ENCODE peak calls at places on chromosome 12, in six cellular contexts. M is upper lobe of left lung, W is right lobe of liver, X is breast epithelium, L is body of pancreas, D is HepG2. E is an unnamed sample. For H3K27me3, the result is how much of the 10 kb centered on the place peaks cover.

GRCh38 chr12:41264281-41264680 is 76.2 kb downstream of the PDZRN4 start:
- DNase-seq in L (no peak), X (no peak), M (no peak), D (peak), W (no peak), E (no peak)

GRCh38 chr12:120367252-120367923 is 1.6 kb downstream of the MSI1 start:
- DNase-seq in W (no peak), L (peak), D (no peak), M (no peak), X (no peak), E (no peak)

GRCh38 chr12:121144416-121144914 is 11.8 kb downstream of the P2RX7 start:
- DNase-seq in M (peak), W (no peak), L (no peak), D (no peak), X (no peak), E (no peak)

GRCh38 chr12:72133497-72134055 is 138.6 kb upstream of the TRHDE start:
- DNase-seq in M (no peak), W (no peak), X (no peak), L (no peak), D (no peak), E (no peak)

GRCh38 chr12:127293507-127294310 is 973.3 kb upstream of the TMEM132C start:
- DNase-seq in M (peak), D (no peak), X (no peak), L (peak), W (peak), E (no peak)

GRCh38 chr12:1911598-1912575 is 6.6 kb downstream of the CACNA2D4 start:
- DNase-seq in D (no peak), W (no peak), M (no peak), X (peak), L (no peak), E (no peak)

GRCh38 chr12:132723764-132724140 is 13.1 kb downstream of the PGAM5 start:
- DNase-seq in M (no peak), D (no peak), X (no peak), L (no peak), W (no peak), E (no peak)

GRCh38 chr12:98084950-98085349 is 430.4 kb upstream of the TMPO start:
- DNase-seq in L (no peak), M (no peak), D (no peak), X (no peak), W (no peak), E (no peak)

GRCh38 chr12:122094261-122094734 is 15.7 kb downstream of the MLXIP start:
- DNase-seq in M (no peak), X (no peak), W (no peak), L (peak), D (no peak), E (no peak)

GRCh38 chr12:15131462-15131861 is 89.8 kb downstream of the RERG start:
- DNase-seq in L (no peak), X (no peak), D (no peak), M (no peak), W (no peak), E (no peak)

GRCh38 chr12:122882908-122883563 is 12.9 kb downstream of the VPS37B start:
- DNase-seq in L (no peak), M (no peak), D (no peak), X (no peak), W (no peak), E (no peak)

GRCh38 chr12:19710811-19711793 is 271.8 kb downstream of the AEBP2 start:
- DNase-seq in L (peak), M (no peak), X (no peak), D (peak), W (no peak), E (no peak)

GRCh38 chr12:82855872-82856271 is 169.2 kb downstream of the TMTC2 start:
- DNase-seq in M (no peak), X (no peak), W (no peak), D (no peak), L (no peak), E (no peak)

GRCh38 chr12:20214286-20214685 is 154.1 kb upstream of the PDE3A start:
- DNase-seq in L (no peak), D (no peak), M (no peak), W (no peak), X (no peak), E (no peak)

GRCh38 chr12:26636710-26637328 is 196.2 kb downstream of the ITPR2 start:
- DNase-seq in D (peak), L (no peak), X (no peak), W (no peak), M (no peak), E (no peak)

GRCh38 chr12:64691793-64692583 is 67.2 kb downstream of the GNS start:
- DNase-seq in D (no peak), W (no peak), L (no peak), X (no peak), M (no peak), E (no peak)

GRCh38 chr12:105228494-105228893 is 7.5 kb downstream of the APPL2 start:
- DNase-seq in X (no peak), W (no peak), D (no peak), M (no peak), L (no peak), E (no peak)

GRCh38 chr12:54377797-54378515 is 6.6 kb downstream of the ZNF385A start:
- DNase-seq in W (no peak), L (no peak), D (no peak), X (no peak), M (no peak), E (no peak)

GRCh38 chr12:126337556-126337955 is 1272.3 kb downstream of the AACS start:
- DNase-seq in D (no peak), L (no peak), M (no peak), X (no peak), W (no peak), E (no peak)

GRCh38 chr12:24788886-24789285 is 160.0 kb downstream of the BCAT1 start:
- DNase-seq in X (no peak), D (no peak), M (no peak), W (no peak), L (no peak), E (no peak)

GRCh38 chr12:12432373-12432772 is 75.5 kb downstream of the BORCS5 start:
- DNase-seq in L (no peak), D (no peak), W (no peak), X (no peak), M (no peak), E (no peak)

GRCh38 chr12:6688543-6688999 is 604 bp downstream of the ZNF384 start:
- DNase-seq in L (peak), D (no peak), W (peak), M (peak), X (no peak), E (peak)

GRCh38 chr12:8871067-8871466 is 43.2 kb upstream of the PHC1 start:
- DNase-seq in X (no peak), W (no peak), M (no peak), D (no peak), L (no peak), E (no peak)

GRCh38 chr12:68018315-68018714 is 29.1 kb downstream of the IFNG-AS1 start:
- DNase-seq in X (no peak), L (no peak), M (no peak), W (no peak), D (no peak), E (no peak)

GRCh38 chr12:19440916-19441315 is 1.6 kb downstream of the AEBP2 start:
- DNase-seq in L (no peak), D (no peak), X (no peak), M (no peak), W (no peak), E (no peak)

GRCh38 chr12:48980389-48980952 is 2.3 kb downstream of the WNT1 start:
- DNase-seq in L (peak), D (no peak), X (no peak), W (no peak), M (no peak), E (no peak)

GRCh38 chr12:95463019-95463418 is 10.9 kb upstream of the METAP2 start:
- DNase-seq in W (no peak), X (no peak), D (no peak), L (no peak), M (no peak), E (no peak)

GRCh38 chr12:78241472-78241871 is 410.8 kb downstream of the NAV3 start:
- DNase-seq in X (no peak), M (no peak), D (no peak), L (no peak), W (no peak), E (no peak)

GRCh38 chr12:99822273-99822672 is 162.5 kb downstream of the ANKS1B start:
- DNase-seq in M (no peak), X (no peak), D (no peak), L (no peak), W (no peak), E (no peak)

GRCh38 chr12:15130521-15130920 is 90.7 kb downstream of the RERG start:
- DNase-seq in D (no peak), W (no peak), M (no peak), L (no peak), X (no peak), E (no peak)

GRCh38 chr12:3364226-3364625 is 126.8 kb upstream of the PRMT8 start:
- DNase-seq in M (no peak), W (no peak), D (no peak), X (no peak), L (no peak), E (no peak)

GRCh38 chr12:3362751-3363150 is 128.3 kb upstream of the PRMT8 start:
- DNase-seq in M (no peak), X (no peak), W (peak), D (no peak), L (peak), E (no peak)

GRCh38 chr12:3365416-3366385 is 125.3 kb upstream of the PRMT8 start:
- DNase-seq in W (no peak), X (no peak), L (peak), D (no peak), M (no peak), E (no peak)

GRCh38 chr12:3364661-3365264 is 126.2 kb upstream of the PRMT8 start:
- DNase-seq in L (peak), M (no peak), D (no peak), W (no peak), X (no peak), E (no peak)

DNA sequence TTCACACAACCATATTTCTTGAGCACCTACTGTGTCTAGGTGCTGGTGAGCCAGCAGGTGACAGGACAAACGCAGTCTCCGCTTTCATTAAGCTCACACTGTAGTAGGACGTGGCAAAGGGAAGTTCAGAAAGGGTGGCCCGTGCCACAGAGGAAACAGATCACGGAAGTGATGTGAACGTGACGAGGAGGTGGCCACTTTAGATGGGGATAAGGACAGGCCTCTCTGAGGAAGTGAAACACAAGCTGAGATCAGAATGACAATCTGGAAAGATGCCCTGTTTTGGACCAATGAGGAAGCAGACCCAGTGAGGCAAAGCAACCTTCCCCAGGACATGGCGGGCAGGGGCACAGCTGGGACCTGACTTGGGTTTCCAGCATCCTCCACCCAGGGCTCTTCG is 127.4 kb upstream of the PRMT8 start:
- DNase-seq in D (no peak), L (no peak), X (no peak), W (no peak), M (no peak), E (no peak)
- H3K27me3 ChIP-seq in D (half or more), L (under half), X (under half), W (under half), M (under half), E (under half)

GRCh38 chr12:50505386-50505827 is 622 bp downstream of the DIP2B start:
- DNase-seq in X (no peak), L (no peak), M (peak), D (no peak), W (peak), E (no peak)

GRCh38 chr12:50506753-50507473 is 2.1 kb downstream of the DIP2B start:
- DNase-seq in M (no peak), X (no peak), D (no peak), L (no peak), W (no peak), E (no peak)

GRCh38 chr12:50505945-50506344 is 1.2 kb downstream of the DIP2B start:
- DNase-seq in D (no peak), W (peak), X (no peak), L (peak), M (peak), E (no peak)

GRCh38 chr12:50507474-50507838 is 2.7 kb downstream of the DIP2B start:
- DNase-seq in L (no peak), W (no peak), X (no peak), M (no peak), D (no peak), E (no peak)

GRCh38 chr12:50504798-50505385 is at the start of gene DIP2B:
- DNase-seq in X (peak), L (peak), M (peak), D (peak), W (peak), E (peak)
- TF ChIP-seq POLR2A in X (no peak), L (peak), M (peak), D (no peak), W (peak), E (no peak)

GRCh38 chr12:123892180-123892559 is 80.5 kb downstream of the CCDC92 start:
- DNase-seq in L (no peak), M (no peak), D (no peak), X (no peak), W (no peak), E (no peak)
- H3K27me3 ChIP-seq in L (under half), M (under half), D (half or more), X (under half), W (under half), E (half or more)

GRCh38 chr12:52035926-52036325 is 15.3 kb upstream of the NR4A1 start:
- DNase-seq in X (no peak), L (no peak), W (no peak), M (no peak), D (no peak), E (no peak)
- TF ChIP-seq POLR2A in X (no peak), L (no peak), W (no peak), M (no peak), D (no peak), E (no peak)

GRCh38 chr12:111089616-111090015 is 169.2 kb upstream of the MYL2 start:
- DNase-seq in M (no peak), W (no peak), X (no peak), D (no peak), L (no peak), E (no peak)

GRCh38 chr12:111084605-111085004 is 164.2 kb upstream of the MYL2 start:
- DNase-seq in L (no peak), M (no peak), X (no peak), W (no peak), D (no peak), E (no peak)

GRCh38 chr12:111088409-111088808 is 168.0 kb upstream of the MYL2 start:
- DNase-seq in L (no peak), X (no peak), W (no peak), D (no peak), M (no peak), E (no peak)

GRCh38 chr12:111084172-111084571 is 163.8 kb upstream of the MYL2 start:
- DNase-seq in W (no peak), M (no peak), L (no peak), D (no peak), X (no peak), E (no peak)

DNA sequence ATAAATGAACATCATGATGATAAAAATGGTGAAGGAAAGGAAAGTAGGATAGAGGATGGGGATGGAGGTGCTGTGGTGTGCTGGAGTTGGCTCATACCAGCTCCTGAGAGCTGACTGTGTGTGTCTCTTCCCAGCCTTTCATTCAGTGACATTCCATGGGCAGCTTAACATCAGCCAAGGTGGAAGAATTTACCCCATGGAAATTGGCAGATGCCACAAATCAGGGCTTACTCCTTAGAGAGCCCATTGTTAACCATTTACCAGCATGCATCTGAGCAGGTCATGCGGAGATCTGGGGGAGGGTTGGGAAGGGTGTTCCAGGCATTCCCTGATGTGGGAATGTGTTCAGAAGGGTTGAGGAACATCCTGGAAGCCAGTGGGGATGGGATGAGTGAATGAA is 164.7 kb upstream of the MYL2 start:
- DNase-seq in D (no peak), M (no peak), W (no peak), L (no peak), X (no peak), E (no peak)
- H3K27me3 ChIP-seq in D (under half), M (under half), W (under half), L (under half), X (under half), E (under half)

GRCh38 chr12:32895688-32896437 is 714 bp downstream of the PKP2 start:
- DNase-seq in X (no peak), D (peak), L (peak), M (peak), W (peak), E (no peak)
- TF ChIP-seq POLR2A in X (no peak), D (no peak), L (no peak), M (no peak), W (no peak), E (no peak)

GRCh38 chr12:52606581-52607241 is 5.4 kb upstream of the KRT72 start:
- DNase-seq in X (no peak), M (no peak), D (no peak), L (no peak), W (no peak), E (no peak)
- H3K27me3 ChIP-seq in X (under half), M (under half), D (under half), L (under half), W (under half), E (under half)

DNA sequence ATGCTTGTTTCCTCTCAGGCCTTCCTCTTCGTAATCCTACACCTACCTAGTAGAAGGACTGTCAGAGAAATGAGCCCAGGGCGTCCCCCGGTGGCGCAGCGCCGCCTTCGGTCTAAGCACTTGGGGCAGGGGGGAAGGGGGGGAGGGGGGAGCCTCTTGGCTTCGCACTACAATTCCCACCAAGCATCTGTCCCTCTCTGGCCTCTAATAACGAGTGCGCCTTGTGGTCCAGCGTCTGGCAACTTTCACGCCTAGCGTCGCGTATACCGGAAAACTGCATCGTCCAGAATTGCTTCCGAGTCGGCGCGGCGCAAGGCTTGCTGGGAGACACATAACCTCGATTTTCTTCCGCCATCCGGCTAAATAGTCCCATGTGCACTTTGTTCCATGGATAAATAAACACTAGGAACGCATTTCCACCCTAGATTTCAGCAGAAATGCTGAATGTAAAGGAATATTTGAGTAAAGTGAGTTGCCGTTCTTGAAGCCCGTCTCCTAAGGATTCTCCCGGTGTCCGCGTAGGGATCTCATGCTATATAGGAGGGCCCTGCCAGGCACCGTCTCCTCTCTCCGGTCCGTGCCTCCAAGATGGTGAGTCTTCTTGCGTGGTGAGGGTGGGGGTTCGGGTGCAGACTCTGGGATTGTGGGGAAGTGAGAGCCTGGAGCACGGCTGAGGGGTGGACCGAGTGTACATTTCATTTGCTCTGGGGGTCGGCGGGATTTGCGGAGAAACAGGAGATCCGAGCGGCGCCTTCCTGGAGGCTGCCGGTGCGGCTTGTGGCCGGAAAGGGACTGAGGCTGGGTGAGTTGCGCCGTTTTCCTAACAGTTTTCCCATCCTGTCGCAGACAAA is at the start of gene RPS26:
- DNase-seq in L (peak), W (peak), M (peak), X (peak), D (peak), E (peak)
- TF ChIP-seq POLR2A in L (peak), W (peak), M (peak), X (peak), D (peak), E (no peak)

DNA sequence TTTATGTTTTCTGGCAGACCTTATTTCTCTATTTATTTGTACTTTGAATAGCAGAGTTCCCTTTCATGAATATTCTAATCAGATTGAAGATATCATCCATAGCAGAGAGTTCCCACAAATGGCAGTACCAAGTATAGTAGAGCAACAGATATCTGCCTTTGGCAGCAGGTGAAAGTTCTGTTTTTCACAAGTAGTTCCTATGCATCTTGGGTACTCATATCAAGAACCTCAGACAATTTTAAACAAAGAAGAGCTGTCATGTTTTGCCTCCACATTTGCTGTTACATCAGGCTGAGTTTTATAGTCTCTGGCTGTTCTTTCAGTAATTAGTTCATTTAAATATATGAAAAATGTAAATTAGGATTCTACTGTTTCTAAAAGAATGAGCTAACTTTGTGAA is 252.0 kb downstream of the KCNC2 start:
- DNase-seq in L (no peak), X (no peak), W (no peak), D (no peak), M (no peak), E (no peak)
- H3K27me3 ChIP-seq in L (under half), X (under half), W (under half), D (under half), M (under half), E (under half)